ENCODE peak calls at places on chromosomes 13 and 19, in eight cellular contexts. One of them, this sample, is unnamed.

GRCh38 chr13:32902898-32903297 is 113.3 kb upstream of the KL start:
- DNase-seq in adrenal gland: peak; percentile 64
- DNase-seq in A549: no peak
- DNase-seq in body of pancreas: peak; percentile 40
- DNase-seq in testis: peak; percentile 80
- DNase-seq in transverse colon: peak; percentile 34
- DNase-seq in prostate gland: no peak
- DNase-seq in sigmoid colon: peak; percentile 88
- DNase-seq in this sample: no peak

GRCh38 chr13:112875627-112876026 is 93.4 kb upstream of the MCF2L start:
- DNase-seq in A549: no peak
- DNase-seq in prostate gland: no peak
- DNase-seq in transverse colon: no peak
- DNase-seq in adrenal gland: no peak
- DNase-seq in body of pancreas: no peak
- DNase-seq in testis: no peak
- DNase-seq in sigmoid colon: peak; percentile 37
- DNase-seq in this sample: no peak

GRCh38 chr13:30193279-30194234 is 113.8 kb downstream of the KATNAL1 start:
- DNase-seq in A549: no peak
- DNase-seq in testis: no peak
- DNase-seq in prostate gland: no peak
- DNase-seq in transverse colon: no peak
- DNase-seq in sigmoid colon: no peak
- DNase-seq in adrenal gland: no peak
- DNase-seq in body of pancreas: no peak
- DNase-seq in this sample: no peak

GRCh38 chr13:34730966-34731365 is 211.1 kb upstream of the NBEA start:
- DNase-seq in prostate gland: no peak
- DNase-seq in testis: no peak
- DNase-seq in A549: no peak
- DNase-seq in transverse colon: no peak
- DNase-seq in sigmoid colon: no peak
- DNase-seq in adrenal gland: no peak
- DNase-seq in body of pancreas: no peak
- DNase-seq in this sample: no peak

GRCh38 chr13:112067121-112067741 is at the start of gene SOX1:
- DNase-seq in prostate gland: no peak
- DNase-seq in adrenal gland: no peak
- DNase-seq in body of pancreas: no peak
- DNase-seq in A549: no peak
- DNase-seq in testis: no peak
- DNase-seq in sigmoid colon: no peak
- DNase-seq in transverse colon: no peak
- DNase-seq in this sample: no peak

GRCh38 chr19:47582320-47582909 is 9.5 kb upstream of the ZNF541 start:
- DNase-seq in sigmoid colon: no peak
- DNase-seq in prostate gland: no peak
- DNase-seq in A549: no peak
- DNase-seq in transverse colon: no peak
- DNase-seq in adrenal gland: peak; percentile 58
- DNase-seq in body of pancreas: no peak
- DNase-seq in testis: peak; percentile 40
- DNase-seq in this sample: no peak

GRCh38 chr13:70043685-70044084 is 63.9 kb upstream of the ATXN8OS start:
- DNase-seq in A549: no peak
- DNase-seq in prostate gland: no peak
- DNase-seq in body of pancreas: no peak
- DNase-seq in testis: no peak
- DNase-seq in sigmoid colon: no peak
- DNase-seq in adrenal gland: no peak
- DNase-seq in transverse colon: no peak
- DNase-seq in this sample: no peak

GRCh38 chr13:57045816-57046691 is 94.7 kb upstream of the PRR20A start:
- DNase-seq in sigmoid colon: no peak
- DNase-seq in A549: no peak
- DNase-seq in testis: no peak
- DNase-seq in prostate gland: no peak
- DNase-seq in adrenal gland: no peak
- DNase-seq in body of pancreas: no peak
- DNase-seq in transverse colon: no peak
- DNase-seq in this sample: no peak

GRCh38 chr13:32723987-32724386 is 137.7 kb downstream of the PDS5B start:
- DNase-seq in body of pancreas: no peak
- DNase-seq in transverse colon: no peak
- DNase-seq in A549: no peak
- DNase-seq in prostate gland: no peak
- DNase-seq in sigmoid colon: no peak
- DNase-seq in adrenal gland: peak; percentile 62
- DNase-seq in testis: no peak
- DNase-seq in this sample: no peak

GRCh38 chr13:73364706-73365105 is 305.9 kb downstream of the KLF5 start:
- DNase-seq in testis: no peak
- DNase-seq in A549: peak; percentile 1
- DNase-seq in body of pancreas: no peak
- DNase-seq in sigmoid colon: no peak
- DNase-seq in transverse colon: peak; percentile 44
- DNase-seq in prostate gland: peak; percentile 6
- DNase-seq in adrenal gland: no peak
- DNase-seq in this sample: no peak

GRCh38 chr19:40467007-40467565 is 285 bp downstream of the SPTBN4 start:
- DNase-seq in prostate gland: no peak
- DNase-seq in sigmoid colon: peak; percentile 68
- DNase-seq in adrenal gland: no peak
- DNase-seq in testis: no peak
- DNase-seq in A549: no peak
- DNase-seq in transverse colon: no peak
- DNase-seq in body of pancreas: peak; percentile 17
- DNase-seq in this sample: peak; percentile 61

GRCh38 chr19:39467941-39468340 is 12.7 kb upstream of the TIMM50 start:
- DNase-seq in body of pancreas: no peak
- DNase-seq in testis: no peak
- DNase-seq in transverse colon: no peak
- DNase-seq in prostate gland: no peak
- DNase-seq in A549: no peak
- DNase-seq in adrenal gland: no peak
- DNase-seq in sigmoid colon: no peak
- DNase-seq in this sample: no peak

GRCh38 chr19:44848805-44849457 is 2.8 kb downstream of the NECTIN2 start:
- DNase-seq in sigmoid colon: peak; percentile 70
- DNase-seq in transverse colon: no peak
- DNase-seq in adrenal gland: peak; percentile 74
- DNase-seq in testis: peak; percentile 78
- DNase-seq in body of pancreas: no peak
- DNase-seq in prostate gland: no peak
- DNase-seq in A549: no peak
- DNase-seq in this sample: no peak

GRCh38 chr19:53102701-53103140 is 501 bp downstream of the ZNF160 start:
- DNase-seq in prostate gland: no peak
- DNase-seq in A549: peak; percentile 29
- DNase-seq in adrenal gland: peak; percentile 75
- DNase-seq in body of pancreas: peak; percentile 22
- DNase-seq in transverse colon: peak; percentile 19
- DNase-seq in testis: no peak
- DNase-seq in sigmoid colon: peak; percentile 68
- DNase-seq in this sample: peak; percentile 65

GRCh38 chr19:41872775-41873647 is 4.1 kb upstream of the CD79A start:
- DNase-seq in transverse colon: peak; percentile 87
- DNase-seq in body of pancreas: peak; percentile 86
- DNase-seq in testis: peak; percentile 64
- DNase-seq in sigmoid colon: peak; percentile 65
- DNase-seq in A549: peak; percentile 94
- DNase-seq in adrenal gland: peak; percentile 76
- DNase-seq in prostate gland: peak; percentile 75
- DNase-seq in this sample: peak; percentile 56
- TF ChIP-seq POLR2A in transverse colon: peak; percentile 6
- TF ChIP-seq POLR2A in body of pancreas: no peak
- TF ChIP-seq POLR2A in testis: no peak
- TF ChIP-seq POLR2A in sigmoid colon: no peak
- TF ChIP-seq POLR2A in A549: no peak
- TF ChIP-seq POLR2A in adrenal gland: no peak
- TF ChIP-seq POLR2A in prostate gland: no peak
- TF ChIP-seq POLR2A in this sample: peak; percentile 56

DNA sequence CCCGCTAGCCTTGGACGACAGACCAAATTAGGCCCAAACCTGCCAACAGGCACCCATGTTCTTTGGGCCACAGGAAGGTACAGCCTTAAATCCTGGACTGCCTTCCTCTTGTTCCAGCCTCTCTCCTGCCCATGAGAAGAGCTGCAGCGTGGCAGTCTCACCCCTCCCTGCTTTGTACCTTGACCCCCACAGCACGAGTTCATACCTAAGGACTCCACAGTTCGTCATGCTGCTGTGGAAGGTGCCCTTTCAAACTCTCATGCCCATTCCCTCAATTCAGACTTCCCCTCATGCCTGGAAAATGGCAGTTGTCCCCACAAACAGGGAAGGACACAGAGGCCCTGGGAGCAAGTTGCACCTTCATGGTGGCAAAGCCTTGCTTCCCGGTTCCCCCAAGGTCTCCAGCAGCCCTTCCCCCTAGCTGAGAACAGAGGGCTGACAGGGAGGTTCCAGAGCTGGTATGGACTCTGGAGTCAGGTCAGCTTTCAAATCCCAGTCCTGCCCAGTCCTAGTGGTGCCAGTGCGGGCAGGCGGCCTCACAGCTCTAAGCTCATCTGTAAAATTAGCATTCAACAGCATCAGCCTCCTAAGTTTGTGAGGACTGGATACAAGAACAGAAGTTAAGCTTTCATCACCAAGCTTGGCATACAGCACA is 8.6 kb downstream of the GSK3A start:
- DNase-seq in sigmoid colon: no peak
- DNase-seq in A549: no peak
- DNase-seq in body of pancreas: no peak
- DNase-seq in testis: no peak
- DNase-seq in adrenal gland: no peak
- DNase-seq in transverse colon: no peak
- DNase-seq in prostate gland: no peak
- DNase-seq in this sample: no peak
- TF ChIP-seq POLR2A in sigmoid colon: no peak
- TF ChIP-seq POLR2A in A549: no peak
- TF ChIP-seq POLR2A in body of pancreas: no peak
- TF ChIP-seq POLR2A in testis: no peak
- TF ChIP-seq POLR2A in adrenal gland: no peak
- TF ChIP-seq POLR2A in transverse colon: no peak
- TF ChIP-seq POLR2A in prostate gland: no peak
- TF ChIP-seq POLR2A in this sample: no peak

DNA sequence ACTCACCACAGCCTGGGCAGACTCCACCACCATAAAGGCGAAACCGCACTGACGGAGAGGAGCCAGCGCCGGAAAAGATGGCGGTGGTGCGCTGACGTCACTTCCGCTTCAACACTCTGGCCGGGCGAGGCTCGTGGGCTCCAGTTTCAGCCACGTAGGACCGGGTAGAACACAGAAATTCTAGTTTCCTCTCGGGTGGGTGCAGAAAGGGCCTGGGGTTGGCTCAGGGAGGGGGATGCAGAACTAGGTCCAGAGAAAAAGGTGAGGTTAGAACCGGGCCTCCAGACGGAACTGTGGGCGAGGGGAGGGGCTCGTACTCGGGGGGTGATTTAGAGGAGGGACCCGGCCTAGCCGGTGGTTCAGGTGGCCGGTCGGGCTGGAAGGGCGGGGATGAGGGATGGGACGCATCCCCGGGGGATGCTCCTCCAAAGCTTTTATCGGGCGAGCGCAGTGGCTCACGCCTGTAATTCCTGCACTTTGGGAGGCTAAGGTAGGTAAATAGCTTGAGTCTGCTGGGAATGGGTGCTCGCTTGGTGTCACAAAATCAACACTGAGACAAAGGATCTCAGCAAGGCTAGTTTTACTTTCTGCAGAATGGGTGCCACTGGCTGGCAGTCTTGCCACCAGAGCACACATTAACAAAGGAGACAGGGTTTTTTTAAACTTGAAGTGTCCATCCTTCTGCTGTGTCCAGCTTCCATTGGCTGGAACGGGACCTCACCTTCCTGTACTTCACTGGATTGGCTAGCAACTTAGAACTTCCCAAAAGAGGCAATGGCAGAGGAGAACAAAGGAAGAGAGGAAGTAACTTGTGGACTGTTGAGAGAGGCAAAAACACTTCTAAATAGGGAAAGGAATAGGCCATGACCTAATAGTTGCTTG is at the start of gene ZNF561:
- DNase-seq in A549: peak; percentile 88
- DNase-seq in body of pancreas: peak; percentile 86
- DNase-seq in prostate gland: peak; percentile 76
- DNase-seq in adrenal gland: peak; percentile 92
- DNase-seq in sigmoid colon: peak; percentile 90
- DNase-seq in testis: peak; percentile 88
- DNase-seq in transverse colon: peak; percentile 90
- DNase-seq in this sample: peak; percentile 93
- TF ChIP-seq POLR2A in A549: peak; percentile 47
- TF ChIP-seq POLR2A in body of pancreas: peak; percentile 60
- TF ChIP-seq POLR2A in prostate gland: peak; percentile 34
- TF ChIP-seq POLR2A in adrenal gland: peak; percentile 38
- TF ChIP-seq POLR2A in sigmoid colon: no peak
- TF ChIP-seq POLR2A in testis: no peak
- TF ChIP-seq POLR2A in transverse colon: peak; percentile 38
- TF ChIP-seq POLR2A in this sample: peak; percentile 73

GRCh38 chr19:2114821-2115220 is 18.1 kb downstream of the IZUMO4 start:
- DNase-seq in prostate gland: no peak
- DNase-seq in transverse colon: no peak
- DNase-seq in testis: no peak
- DNase-seq in adrenal gland: no peak
- DNase-seq in A549: no peak
- DNase-seq in body of pancreas: no peak
- DNase-seq in sigmoid colon: no peak
- DNase-seq in this sample: no peak

GRCh38 chr19:2116507-2116906 is 19.8 kb downstream of the IZUMO4 start:
- DNase-seq in A549: no peak
- DNase-seq in body of pancreas: no peak
- DNase-seq in testis: no peak
- DNase-seq in sigmoid colon: no peak
- DNase-seq in prostate gland: no peak
- DNase-seq in transverse colon: no peak
- DNase-seq in adrenal gland: no peak
- DNase-seq in this sample: no peak

GRCh38 chr19:2115911-2116426 is 19.3 kb downstream of the IZUMO4 start:
- DNase-seq in sigmoid colon: no peak
- DNase-seq in testis: no peak
- DNase-seq in adrenal gland: no peak
- DNase-seq in A549: no peak
- DNase-seq in prostate gland: no peak
- DNase-seq in transverse colon: no peak
- DNase-seq in body of pancreas: no peak
- DNase-seq in this sample: no peak

GRCh38 chr19:2114218-2114617 is 17.5 kb downstream of the IZUMO4 start:
- DNase-seq in prostate gland: no peak
- DNase-seq in body of pancreas: no peak
- DNase-seq in testis: no peak
- DNase-seq in A549: no peak
- DNase-seq in transverse colon: no peak
- DNase-seq in sigmoid colon: no peak
- DNase-seq in adrenal gland: no peak
- DNase-seq in this sample: no peak

DNA sequence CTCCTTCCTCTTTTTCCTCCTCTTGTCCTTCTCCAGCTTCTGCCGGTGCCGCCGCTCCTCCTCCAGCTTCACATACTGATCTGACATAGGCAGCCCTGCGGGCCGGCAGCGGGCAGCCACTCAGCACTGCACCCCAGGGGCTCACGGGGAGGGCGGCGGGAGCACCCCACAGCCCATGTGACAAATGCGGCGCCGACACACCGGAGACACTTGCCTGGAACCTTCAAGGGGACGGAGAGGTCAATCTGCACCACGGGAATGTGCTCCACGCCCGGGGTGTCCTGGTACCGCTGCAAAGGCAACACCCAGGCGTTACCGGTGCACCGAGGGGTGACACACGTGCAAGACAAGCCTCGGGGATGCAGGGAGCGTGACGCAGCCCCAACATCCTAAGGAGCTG is 18.6 kb downstream of the IZUMO4 start:
- DNase-seq in adrenal gland: no peak
- DNase-seq in body of pancreas: no peak
- DNase-seq in sigmoid colon: no peak
- DNase-seq in transverse colon: no peak
- DNase-seq in prostate gland: no peak
- DNase-seq in A549: no peak
- DNase-seq in testis: no peak
- DNase-seq in this sample: no peak
- TF ChIP-seq POLR2A in adrenal gland: no peak
- TF ChIP-seq POLR2A in body of pancreas: no peak
- TF ChIP-seq POLR2A in sigmoid colon: no peak
- TF ChIP-seq POLR2A in transverse colon: no peak
- TF ChIP-seq POLR2A in prostate gland: no peak
- TF ChIP-seq POLR2A in A549: no peak
- TF ChIP-seq POLR2A in testis: no peak
- TF ChIP-seq POLR2A in this sample: no peak